ENCODE peak calls at places on chromosomes 7 and 10, in seven cellular contexts. K is astrocyte of the cerebellum, U is heart left ventricle, X is HepG2, Y is retinal pigment epithelial cell, G is heart right ventricle, S is RWPE1. D is an unnamed sample.

GRCh38 chr7:51428226-51428887 is 111.7 kb upstream of the COBL start:
- DNase-seq in U (no peak), G (no peak), Y (no peak), X (no peak), K (peak; percentile 4), S (peak; percentile 33), D (no peak)

GRCh38 chr7:51029586-51030230 is 247.0 kb upstream of the GRB10 start:
- DNase-seq in G (no peak), S (peak; percentile 39), K (no peak), Y (no peak), X (no peak), U (no peak), D (no peak)

GRCh38 chr7:18762189-18762588 is 266.6 kb downstream of the HDAC9 start:
- DNase-seq in X (no peak), K (peak; percentile 82), U (no peak), G (no peak), Y (peak; percentile 55), S (no peak), D (no peak)

GRCh38 chr10:43259248-43259980 is 7.5 kb downstream of the RASGEF1A start:
- DNase-seq in Y (no peak), G (no peak), K (no peak), X (no peak), S (no peak), U (no peak), D (no peak)

GRCh38 chr7:151840088-151840910 is 36.6 kb downstream of the PRKAG2 start:
- DNase-seq in S (no peak), K (no peak), U (no peak), G (no peak), Y (no peak), X (no peak), D (no peak)

GRCh38 chr10:132257271-132257670 is 50.5 kb downstream of the STK32C start:
- DNase-seq in X (no peak), Y (no peak), U (no peak), G (no peak), S (peak; percentile 77), K (no peak), D (no peak)

GRCh38 chr10:74227697-74228424 is 76.8 kb downstream of the ADK start:
- DNase-seq in U (no peak), X (no peak), Y (no peak), K (peak; percentile 26), S (no peak), G (no peak), D (peak; percentile 52)

GRCh38 chr10:120480065-120480600 is 23.1 kb downstream of the PLPP4 start:
- DNase-seq in S (no peak), U (no peak), X (no peak), G (no peak), K (no peak), Y (no peak), D (no peak)

GRCh38 chr10:79102056-79102874 is 33.5 kb downstream of the ZMIZ1 start:
- DNase-seq in X (no peak), U (peak; percentile 78), S (peak; percentile 73), G (peak; percentile 69), K (no peak), Y (peak; percentile 56), D (no peak)

GRCh38 chr10:122853665-122854313 is 8.1 kb upstream of the CUZD1 start:
- DNase-seq in Y (no peak), S (no peak), X (no peak), K (no peak), G (no peak), U (no peak), D (no peak)

GRCh38 chr10:53918755-53919154 is 882.3 kb downstream of the PCDH15 start:
- DNase-seq in G (no peak), K (no peak), Y (no peak), S (no peak), U (no peak), X (no peak), D (no peak)

GRCh38 chr7:69698109-69698840 is 100.0 kb downstream of the AUTS2 start:
- DNase-seq in K (no peak), S (no peak), Y (no peak), G (no peak), X (no peak), U (no peak), D (no peak)

GRCh38 chr10:27893320-27894014 is 105.4 kb downstream of the ODAD2 start:
- DNase-seq in U (no peak), S (peak; percentile 35), G (no peak), Y (peak; percentile 86), X (no peak), K (no peak), D (peak; percentile 72)

GRCh38 chr10:81838950-81839349 is 36.0 kb upstream of the NRG3 start:
- DNase-seq in S (no peak), U (no peak), K (no peak), G (no peak), X (no peak), Y (no peak), D (no peak)
- TF ChIP-seq CTCF in S (no peak), U (no peak), K (no peak), G (no peak), X (no peak), Y (peak; percentile 50), D (peak; percentile 70)

GRCh38 chr7:78443811-78444210 is 645.2 kb downstream of the PHTF2 start:
- DNase-seq in U (no peak), X (no peak), S (no peak), K (no peak), G (no peak), Y (no peak), D (no peak)
- TF ChIP-seq CTCF in U (no peak), X (no peak), S (no peak), K (no peak), G (no peak), Y (no peak), D (peak; percentile 16)

DNA sequence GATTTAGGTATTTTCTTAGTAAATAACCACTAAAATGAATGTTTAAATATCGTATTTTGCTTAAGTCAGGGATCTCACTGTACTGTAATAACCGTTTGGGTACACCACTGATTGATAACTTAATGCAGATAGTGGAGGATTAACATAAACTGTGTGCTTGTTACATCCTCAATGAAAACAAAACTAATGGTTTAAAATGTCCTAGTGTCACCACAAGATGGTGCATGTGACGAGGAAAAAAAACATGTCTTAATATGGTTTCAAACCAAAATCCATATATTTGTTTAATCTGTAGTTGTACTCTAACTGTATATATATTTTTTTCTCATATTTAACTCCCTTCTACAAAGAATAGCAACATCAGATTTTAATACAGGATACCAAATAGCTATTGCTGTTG is 19.2 kb downstream of the ARMC10 start:
- DNase-seq in G (no peak), U (no peak), X (no peak), S (no peak), K (no peak), Y (no peak), D (no peak)
- TF ChIP-seq CTCF in G (no peak), U (no peak), X (peak; percentile 33), S (no peak), K (no peak), Y (no peak), D (peak; percentile 34)

GRCh38 chr10:23147035-23147434 is 45.1 kb upstream of the PTF1A start:
- DNase-seq in Y (no peak), S (no peak), X (no peak), U (no peak), G (no peak), K (no peak), D (no peak)
- TF ChIP-seq CTCF in Y (no peak), S (no peak), X (no peak), U (no peak), G (no peak), K (no peak), D (no peak)

GRCh38 chr7:93861325-93861949 is 29.1 kb downstream of the TFPI2 start:
- DNase-seq in U (no peak), G (no peak), S (no peak), Y (no peak), K (no peak), X (no peak), D (no peak)
- TF ChIP-seq CTCF in U (no peak), G (no peak), S (peak; percentile 36), Y (no peak), K (no peak), X (no peak), D (no peak)

GRCh38 chr7:35652124-35652523 is 42.8 kb downstream of the HERPUD2 start:
- DNase-seq in S (no peak), G (no peak), K (no peak), Y (no peak), U (no peak), X (no peak), D (no peak)

GRCh38 chr7:35658602-35659201 is 36.2 kb downstream of the HERPUD2 start:
- DNase-seq in U (no peak), K (no peak), S (no peak), G (no peak), Y (no peak), X (no peak), D (peak; percentile 44)

DNA sequence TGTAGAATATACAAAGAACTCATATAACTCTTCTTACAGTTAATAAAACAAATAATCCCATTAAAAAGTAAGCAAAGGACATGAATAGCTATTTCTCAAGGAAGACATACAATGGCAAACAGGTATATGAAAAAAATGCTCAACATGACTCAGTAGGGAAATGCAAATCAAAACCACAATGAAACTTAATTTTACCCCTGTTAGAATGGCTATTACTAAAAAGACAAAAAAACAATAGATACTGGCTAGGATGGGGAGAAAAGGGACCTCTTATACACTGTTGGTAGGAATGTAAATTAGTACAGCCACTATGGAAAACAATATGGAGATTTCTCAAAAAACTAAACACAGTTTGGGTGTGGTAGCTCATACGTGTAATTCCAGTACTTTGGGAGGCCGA is 37.8 kb downstream of the HERPUD2 start:
- DNase-seq in U (no peak), G (no peak), K (no peak), X (no peak), S (no peak), Y (no peak), D (no peak)
- TF ChIP-seq CTCF in U (no peak), G (no peak), K (no peak), X (no peak), S (no peak), Y (no peak), D (no peak)